ENCODE peak calls at places on chromosome 9, in nine cellular contexts. O is HCT116; N is A549; Y is left lung; H is CD8-positive, alpha-beta T cell; X is colonic mucosa; U is stomach; P is tibial artery; D is transverse colon. G is an unnamed sample. For H3K9me3, the result is how much of the 10 kb centered on the place peaks cover.

GRCh38 chr9:99013550-99013949 is 69.8 kb downstream of the COL15A1 start:
- DNase-seq in O (no peak), N (no peak), Y (no peak), H (no peak), X (no peak), U (no peak), P (no peak), D (no peak), G (no peak)

GRCh38 chr9:38386319-38386895 is 6.1 kb upstream of the ALDH1B1 start:
- DNase-seq in O (no peak), N (no peak), Y (no peak), H (no peak), X (no peak), U (no peak), P (no peak), D (peak), G (no peak)

GRCh38 chr9:91958179-91958578 is 8.2 kb upstream of the ROR2 start:
- DNase-seq in O (no peak), N (no peak), Y (no peak), H (no peak), X (no peak), U (no peak), P (peak), D (no peak), G (no peak)

GRCh38 chr9:134664446-134664845 is 22.8 kb downstream of the COL5A1 start:
- DNase-seq in O (no peak), N (no peak), Y (peak), H (no peak), X (no peak), U (no peak), P (no peak), D (no peak), G (no peak)

GRCh38 chr9:135753391-135754105 is 51.6 kb downstream of the KCNT1 start:
- DNase-seq in O (no peak), N (no peak), Y (no peak), H (no peak), X (no peak), U (no peak), P (no peak), D (no peak), G (no peak)

GRCh38 chr9:114606597-114607207 is 4.4 kb upstream of the TMEM268 start:
- DNase-seq in O (no peak), N (no peak), Y (no peak), H (no peak), X (no peak), U (peak), P (peak), D (no peak), G (no peak)

GRCh38 chr9:83987402-83987791 is 6.8 kb downstream of the RMI1 start:
- DNase-seq in O (no peak), N (no peak), Y (no peak), H (no peak), X (no peak), U (no peak), P (no peak), D (no peak), G (no peak)

GRCh38 chr9:85522459-85523092 is 219.2 kb downstream of the AGTPBP1 start:
- DNase-seq in O (no peak), N (peak), Y (peak), H (no peak), X (no peak), U (no peak), P (peak), D (peak), G (peak)

GRCh38 chr9:133527444-133527920 is 2.7 kb upstream of the MYMK start:
- DNase-seq in O (no peak), N (no peak), Y (no peak), H (no peak), X (no peak), U (no peak), P (no peak), D (no peak), G (peak)

GRCh38 chr9:79014929-79015699 is 556.7 kb upstream of the TLE4 start:
- DNase-seq in O (no peak), N (no peak), Y (no peak), H (no peak), X (no peak), U (no peak), P (no peak), D (no peak), G (no peak)

GRCh38 chr9:114607671-114608524 is 3.2 kb upstream of the TMEM268 start:
- DNase-seq in O (no peak), N (no peak), Y (no peak), H (no peak), X (no peak), U (no peak), P (no peak), D (no peak), G (no peak)

GRCh38 chr9:104740596-104740995 is 6.9 kb upstream of the NIPSNAP3A start:
- DNase-seq in O (no peak), N (no peak), Y (no peak), H (no peak), X (no peak), U (no peak), P (no peak), D (no peak), G (no peak)

GRCh38 chr9:91734371-91734981 is 215.6 kb downstream of the ROR2 start:
- DNase-seq in O (peak), N (peak), Y (peak), H (peak), X (peak), U (peak), P (peak), D (peak), G (peak)

GRCh38 chr9:110847661-110848060 is 179.1 kb downstream of the MUSK start:
- DNase-seq in O (no peak), N (no peak), Y (no peak), H (no peak), X (no peak), U (no peak), P (no peak), D (no peak), G (no peak)

GRCh38 chr9:14923701-14924100 is 13.5 kb upstream of the FREM1 start:
- DNase-seq in O (no peak), N (no peak), Y (no peak), H (no peak), X (no peak), U (no peak), P (no peak), D (no peak), G (no peak)

GRCh38 chr9:136545065-136545965 is 533 bp downstream of the NOTCH1 start:
- DNase-seq in O (no peak), N (no peak), Y (peak), H (no peak), X (no peak), U (no peak), P (no peak), D (no peak), G (no peak)

GRCh38 chr9:87270241-87271234 is 227.1 kb upstream of the DAPK1 start:
- DNase-seq in O (no peak), N (no peak), Y (no peak), H (no peak), X (no peak), U (no peak), P (peak), D (no peak), G (no peak)

GRCh38 chr9:72726951-72727350 is 205.5 kb downstream of the TMC1 start:
- DNase-seq in O (no peak), N (no peak), Y (no peak), H (no peak), X (no peak), U (no peak), P (no peak), D (no peak), G (no peak)

GRCh38 chr9:99096409-99096808 is 8.5 kb upstream of the TGFBR1 start:
- DNase-seq in O (no peak), N (no peak), Y (no peak), H (no peak), X (no peak), U (no peak), P (no peak), D (no peak), G (no peak)

GRCh38 chr9:124511891-124512805 is 4.9 kb upstream of the NR5A1 start:
- DNase-seq in O (no peak), N (no peak), Y (no peak), H (no peak), X (no peak), U (no peak), P (no peak), D (no peak), G (no peak)

GRCh38 chr9:136107155-136107952 is 11.3 kb downstream of the TMEM250 start:
- DNase-seq in O (no peak), N (no peak), Y (no peak), H (no peak), X (peak), U (peak), P (no peak), D (peak), G (peak)

GRCh38 chr9:136093995-136094881 is 851 bp downstream of the NACC2 start:
- DNase-seq in O (peak), N (peak), Y (peak), H (no peak), X (peak), U (peak), P (peak), D (peak), G (peak)

GRCh38 chr9:21097817-21098216 is 20.1 kb upstream of the IFNB1 start:
- DNase-seq in O (no peak), N (no peak), Y (no peak), H (no peak), X (no peak), U (no peak), P (no peak), D (no peak), G (no peak)

GRCh38 chr9:114590328-114590727 is 2.8 kb downstream of the ATP6V1G1 start:
- DNase-seq in O (no peak), N (no peak), Y (no peak), H (no peak), X (no peak), U (no peak), P (no peak), D (no peak), G (no peak)

GRCh38 chr9:126109575-126109974 is 217.1 kb upstream of the MVB12B start:
- DNase-seq in O (no peak), N (no peak), Y (no peak), H (no peak), X (no peak), U (no peak), P (no peak), D (no peak), G (no peak)

GRCh38 chr9:130629443-130630090 is 34.8 kb upstream of the PRDM12 start:
- DNase-seq in O (no peak), N (no peak), Y (no peak), H (no peak), X (no peak), U (no peak), P (no peak), D (no peak), G (no peak)

GRCh38 chr9:78004478-78005229 is 27.0 kb downstream of the GNAQ start:
- DNase-seq in O (peak), N (peak), Y (no peak), H (no peak), X (no peak), U (no peak), P (no peak), D (no peak), G (no peak)

GRCh38 chr9:131650254-131650653 is 89.6 kb downstream of the RAPGEF1 start:
- DNase-seq in O (no peak), N (no peak), Y (no peak), H (no peak), X (no peak), U (no peak), P (peak), D (no peak), G (no peak)

GRCh38 chr9:32552172-32552872 is at the start of the genes SMIM27 and TOPORS:
- DNase-seq in O (peak), N (peak), Y (peak), H (peak), X (peak), U (peak), P (peak), D (peak), G (peak)

GRCh38 chr9:2787065-2787464 is 56.8 kb downstream of the PUM3 start:
- DNase-seq in O (no peak), N (no peak), Y (no peak), H (no peak), X (no peak), U (no peak), P (no peak), D (no peak), G (no peak)

GRCh38 chr9:123615381-123615780 is 259.4 kb downstream of the CRB2 start:
- DNase-seq in O (no peak), N (no peak), Y (no peak), H (no peak), X (no peak), U (no peak), P (no peak), D (no peak), G (no peak)

GRCh38 chr9:69149321-69149807 is 24.7 kb upstream of the TJP2 start:
- DNase-seq in O (no peak), N (no peak), Y (no peak), H (no peak), X (no peak), U (no peak), P (no peak), D (no peak), G (peak)

GRCh38 chr9:129757045-129757444 is 4.2 kb upstream of the PTGES start:
- DNase-seq in O (no peak), N (no peak), Y (no peak), H (no peak), X (no peak), U (no peak), P (no peak), D (no peak), G (no peak)

GRCh38 chr9:107358867-107359440 is 75.9 kb downstream of the RAD23B start:
- DNase-seq in O (no peak), N (no peak), Y (no peak), H (no peak), X (no peak), U (no peak), P (no peak), D (no peak), G (no peak)

GRCh38 chr9:23582836-23583235 is 243.2 kb downstream of the ELAVL2 start:
- DNase-seq in O (no peak), N (no peak), Y (no peak), H (no peak), X (no peak), U (no peak), P (no peak), D (no peak), G (no peak)

GRCh38 chr9:93843396-93843795 is 111.8 kb downstream of the BARX1 start:
- DNase-seq in O (no peak), N (no peak), Y (no peak), H (no peak), X (no peak), U (no peak), P (no peak), D (no peak), G (no peak)

GRCh38 chr9:121736964-121737462 is 85.6 kb downstream of the DAB2IP start:
- DNase-seq in O (no peak), N (peak), Y (no peak), H (no peak), X (peak), U (peak), P (peak), D (peak), G (no peak)

GRCh38 chr9:2017459-2018161 is 2.5 kb downstream of the SMARCA2 start:
- DNase-seq in O (no peak), N (peak), Y (peak), H (peak), X (peak), U (peak), P (peak), D (peak), G (peak)

GRCh38 chr9:89603629-89604462 is 966 bp upstream of the GADD45G start:
- DNase-seq in O (no peak), N (peak), Y (peak), H (no peak), X (peak), U (peak), P (peak), D (peak), G (peak)

DNA sequence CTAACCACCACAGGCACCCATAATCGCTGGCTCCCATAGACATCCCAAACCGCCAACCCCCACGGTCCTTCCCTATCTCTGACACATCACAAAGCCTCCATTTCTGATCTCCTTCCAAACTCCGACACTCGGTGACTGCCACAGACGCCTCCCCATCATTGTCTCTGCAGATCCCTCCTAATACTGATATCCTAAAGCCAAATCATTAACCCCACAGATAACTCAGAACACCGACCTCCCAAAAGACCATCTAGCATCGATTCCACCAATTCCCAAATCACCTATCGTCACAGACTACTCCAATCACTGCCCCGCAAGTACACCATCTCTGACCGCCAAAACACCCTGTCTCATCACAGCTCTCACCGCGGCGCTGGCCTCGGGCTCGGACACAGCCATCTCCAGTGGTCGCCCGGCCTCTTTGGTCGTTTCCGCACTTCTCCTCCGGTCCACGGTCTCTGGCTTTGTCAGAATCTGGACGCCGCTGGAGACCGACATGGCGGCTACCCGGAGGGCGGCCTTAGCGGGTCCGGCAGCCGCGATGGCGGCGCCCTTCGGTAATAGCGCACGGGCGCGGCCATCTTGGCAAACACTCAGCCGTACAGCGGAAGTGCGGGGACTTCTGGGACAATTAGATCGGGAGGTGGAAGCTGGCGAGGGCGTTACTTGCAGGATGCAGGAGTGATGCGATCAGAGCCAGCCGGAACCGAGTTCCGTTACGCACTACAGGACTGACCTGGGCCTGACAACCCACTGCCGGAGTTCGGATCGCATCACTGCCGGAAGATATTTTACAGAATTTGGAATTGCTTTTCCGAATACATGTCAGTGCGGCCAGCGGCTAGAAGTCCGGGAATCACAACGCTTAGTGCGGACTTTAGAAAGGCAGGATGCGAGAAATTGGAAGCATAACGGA is at the start of gene ZFP37:
- DNase-seq in O (peak), N (peak), Y (peak), H (peak), X (peak), U (peak), P (peak), D (peak), G (peak)
- H3K9me3 ChIP-seq in O (under half), N (half or more), Y (under half), H (under half), X (under half), U (half or more), P (under half), D (under half), G (under half)

GRCh38 chr9:128205296-128205944 is 2.2 kb downstream of the DNM1 start:
- DNase-seq in O (no peak), N (no peak), Y (no peak), H (no peak), X (no peak), U (no peak), P (no peak), D (no peak), G (no peak)

GRCh38 chr9:128206484-128206883 is 3.3 kb downstream of the DNM1 start:
- DNase-seq in O (no peak), N (no peak), Y (no peak), H (no peak), X (no peak), U (no peak), P (no peak), D (no peak), G (no peak)

GRCh38 chr9:128208386-128208785 is 5.2 kb downstream of the DNM1 start:
- DNase-seq in O (no peak), N (no peak), Y (no peak), H (no peak), X (no peak), U (no peak), P (no peak), D (no peak), G (no peak)

GRCh38 chr9:128208943-128209695 is 5.9 kb downstream of the DNM1 start:
- DNase-seq in O (no peak), N (no peak), Y (no peak), H (no peak), X (no peak), U (no peak), P (no peak), D (no peak), G (no peak)

DNA sequence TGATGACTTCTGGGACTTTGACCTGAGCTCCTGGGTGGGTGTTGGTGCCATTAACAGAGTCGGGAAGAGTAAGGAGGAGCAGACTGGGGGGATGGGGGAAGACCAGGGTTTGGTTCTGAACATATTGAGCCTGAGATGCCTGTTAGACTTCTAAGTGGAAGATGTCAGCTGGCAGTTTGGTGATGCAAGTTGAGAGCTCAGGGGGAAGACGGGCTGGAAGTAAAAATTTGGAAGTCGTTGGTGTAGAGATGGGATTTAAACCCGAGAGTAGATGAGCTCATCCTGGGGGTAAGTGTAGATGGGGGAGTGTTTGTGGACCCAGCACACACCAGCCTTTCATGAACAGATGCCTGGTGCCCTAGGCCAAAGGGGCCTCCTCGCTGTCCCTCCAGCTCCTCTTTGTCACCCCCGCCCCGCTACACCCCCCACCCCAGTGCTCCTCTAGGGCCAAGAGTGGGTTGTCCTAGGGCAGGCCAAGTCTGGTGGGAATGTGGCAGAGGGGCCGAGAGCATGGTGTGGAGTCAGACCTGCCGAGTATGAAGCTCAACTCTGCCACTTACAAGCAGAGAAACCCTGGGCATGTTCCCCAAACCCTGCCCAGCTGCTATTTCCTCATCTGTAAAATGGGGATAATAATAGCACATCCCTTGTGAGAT is 4.0 kb downstream of the DNM1 start:
- DNase-seq in O (no peak), N (no peak), Y (no peak), H (no peak), X (no peak), U (no peak), P (no peak), D (no peak), G (no peak)
- H3K27ac ChIP-seq in O (no peak), N (peak), Y (no peak), H (no peak), X (no peak), U (no peak), P (no peak), D (no peak), G (no peak)

GRCh38 chr9:5566054-5566618 is 55.8 kb downstream of the PDCD1LG2 start:
- DNase-seq in O (no peak), N (no peak), Y (no peak), H (no peak), X (no peak), U (no peak), P (no peak), D (no peak), G (no peak)
- TF ChIP-seq CTCF in O (no peak), N (no peak), Y (no peak), H (no peak), X (no peak), U (no peak), P (no peak), D (no peak), G (no peak)

GRCh38 chr9:5790923-5791322 is 42.0 kb downstream of the ERMP1 start:
- DNase-seq in O (no peak), N (no peak), Y (no peak), H (no peak), X (no peak), U (no peak), P (no peak), D (no peak), G (no peak)
- H3K9me3 ChIP-seq in O (under half), N (under half), Y (under half), H (under half), X (under half), U (under half), P (under half), D (under half), G (under half)

G was measured in WERI-Rb-1.